ENCODE peak calls at places on chromosomes 6 and 20, in seven cellular contexts. C is heart left ventricle; H is AG10803; Q is ACHN; A is activated T-cell treated with anti-CD3 and anti-CD28 coated beads, Interleukin-2, amount 50 U/mL, for 1 hour; F is spleen; J is iPS-NIHi11. M is an unnamed sample.

GRCh38 chr6:146489489-146489888 is 54.1 kb upstream of the RAB32 start:
- DNase-seq in C (no peak), F (no peak), Q (no peak), H (no peak), J (no peak), A (no peak), M (no peak)

GRCh38 chr20:64024141-64024990 is 11.6 kb upstream of the C20orf204 start:
- DNase-seq in F (no peak), H (no peak), A (no peak), Q (no peak), C (no peak), J (no peak), M (no peak)

GRCh38 chr6:3364391-3364790 is 92.5 kb downstream of the SLC22A23 start:
- DNase-seq in J (no peak), Q (no peak), F (no peak), A (no peak), H (no peak), C (no peak), M (no peak)

GRCh38 chr6:136226027-136226673 is 24.0 kb downstream of the MTFR2 start:
- DNase-seq in C (peak; percentile 58), Q (peak; percentile 62), F (peak; percentile 85), J (peak; percentile 75), H (peak; percentile 50), A (peak; percentile 45), M (peak; percentile 64)

GRCh38 chr20:50412069-50412468 is 98.1 kb upstream of the PTPN1 start:
- DNase-seq in J (no peak), H (no peak), F (no peak), A (no peak), C (no peak), Q (no peak), M (no peak)

GRCh38 chr20:34532320-34532719 is 16.1 kb downstream of the DYNLRB1 start:
- DNase-seq in J (no peak), F (peak; percentile 25), Q (no peak), C (no peak), H (no peak), A (no peak), M (no peak)

GRCh38 chr20:59729476-59729875 is 125.1 kb downstream of the PHACTR3 start:
- DNase-seq in A (no peak), Q (no peak), J (no peak), F (no peak), H (no peak), C (no peak), M (no peak)

GRCh38 chr20:36062799-36063198 is 91.7 kb upstream of the EPB41L1 start:
- DNase-seq in Q (no peak), J (no peak), C (no peak), F (no peak), A (no peak), H (peak; percentile 56), M (no peak)

GRCh38 chr20:34569598-34569997 is 11.1 kb downstream of the MAP1LC3A start:
- DNase-seq in J (no peak), Q (no peak), F (no peak), C (no peak), H (no peak), A (no peak), M (no peak)

GRCh38 chr6:169106176-169106575 is 147.5 kb downstream of the THBS2 start:
- DNase-seq in A (no peak), J (no peak), Q (no peak), H (no peak), F (no peak), C (no peak), M (no peak)

GRCh38 chr6:39295538-39295937 is 18.7 kb downstream of the KCNK17 start:
- DNase-seq in A (no peak), H (no peak), F (no peak), J (peak; percentile 38), Q (no peak), C (no peak), M (no peak)

GRCh38 chr6:34513628-34514027 is 42.5 kb downstream of the SPDEF start:
- DNase-seq in H (no peak), Q (no peak), J (no peak), F (peak; percentile 32), A (no peak), C (no peak), M (no peak)

GRCh38 chr6:106773482-106773881 is 144.1 kb downstream of the QRSL1 start:
- DNase-seq in Q (no peak), F (no peak), J (no peak), C (no peak), H (no peak), A (no peak), M (no peak)

GRCh38 chr6:11143394-11144371 is 32.2 kb upstream of the ERVFRD-1 start:
- DNase-seq in C (peak; percentile 49), H (peak; percentile 89), F (peak; percentile 84), Q (peak; percentile 79), A (no peak), J (no peak), M (peak; percentile 90)

GRCh38 chr20:22583773-22584629 is at the start of gene FOXA2:
- DNase-seq in Q (peak; percentile 39), F (no peak), H (no peak), A (no peak), J (no peak), C (no peak), M (no peak)

GRCh38 chr6:127343753-127344659 is 597 bp upstream of the ECHDC1 start:
- DNase-seq in Q (peak; percentile 24), J (peak; percentile 15), H (peak; percentile 53), C (no peak), A (no peak), F (no peak), M (no peak)